ENCODE peak calls at places on chromosomes 2 and 18, in five cellular contexts. A, M, L, P and S are unnamed samples.

GRCh38 chr2:61183815-61184214 is 21.8 kb downstream of the C2orf74 start:
- DNase-seq in M (no peak), A (no peak), P (no peak), L (no peak), S (no peak)

GRCh38 chr2:187689372-187689771 is 135.1 kb upstream of the TFPI start:
- DNase-seq in A (peak), M (peak), P (no peak), L (no peak), S (no peak)

GRCh38 chr2:217951521-217952247 is 51.1 kb downstream of the TNS1 start:
- DNase-seq in A (no peak), L (no peak), M (no peak), P (no peak), S (no peak)

GRCh38 chr18:79496237-79496977 is 100.7 kb downstream of the NFATC1 start:
- DNase-seq in M (no peak), A (no peak), L (no peak), P (no peak), S (no peak)

GRCh38 chr2:196630531-196630930 is 9.0 kb upstream of the CCDC150 start:
- DNase-seq in M (no peak), L (no peak), P (no peak), A (no peak), S (no peak)

GRCh38 chr2:163044116-163044515 is 205.5 kb upstream of the KCNH7 start:
- DNase-seq in L (no peak), M (no peak), P (no peak), A (peak), S (no peak)

GRCh38 chr2:160339291-160339690 is 139.2 kb upstream of the ITGB6 start:
- DNase-seq in M (no peak), A (no peak), P (no peak), L (no peak), S (no peak)

GRCh38 chr2:209091026-209091425 is 332.8 kb upstream of the MAP2 start:
- DNase-seq in P (no peak), A (no peak), L (no peak), M (no peak), S (no peak)

GRCh38 chr2:42385225-42385624 is 24.2 kb upstream of the COX7A2L start:
- DNase-seq in L (no peak), P (no peak), A (peak), M (peak), S (no peak)

GRCh38 chr2:200267350-200267749 is 39.1 kb upstream of the SPATS2L start:
- DNase-seq in P (no peak), M (no peak), A (no peak), L (no peak), S (no peak)